ENCODE peak calls at places on chromosome 4, in four cellular contexts. H is Peyer's patch, W is upper lobe of right lung, M is Panc1. G is an unnamed sample.

GRCh38 chr4:47933798-47934197 is 19.4 kb upstream of the NFXL1 start:
- DNase-seq in H (no peak), W (no peak), M (no peak), G (no peak)

GRCh38 chr4:19592391-19592790 is 659.3 kb upstream of the SLIT2 start:
- DNase-seq in H (no peak), W (no peak), M (no peak), G (no peak)

GRCh38 chr4:131192318-131192717 is 1956.8 kb upstream of the PCDH10 start:
- DNase-seq in H (no peak), W (no peak), M (no peak), G (no peak)

GRCh38 chr4:94889961-94890360 is 132.2 kb downstream of the BMPR1B start:
- DNase-seq in H (no peak), W (no peak), M (no peak), G (no peak)

GRCh38 chr4:65028592-65028991 is 619.3 kb upstream of the TECRL start:
- DNase-seq in H (no peak), W (no peak), M (no peak), G (no peak)

GRCh38 chr4:185787926-185788679 is 23.9 kb downstream of the SORBS2 start:
- DNase-seq in H (no peak), W (no peak), M (no peak), G (no peak)

GRCh38 chr4:111434581-111434980 is 710.7 kb upstream of the FAM241A start:
- DNase-seq in H (no peak), W (no peak), M (no peak), G (no peak)

GRCh38 chr4:153114771-153115321 is 89.4 kb upstream of the TRIM2 start:
- DNase-seq in H (no peak), W (no peak), M (peak; percentile 30), G (no peak)

GRCh38 chr4:155941085-155941484 is 12.6 kb downstream of the CTSO start:
- DNase-seq in H (no peak), W (no peak), M (no peak), G (no peak)

GRCh38 chr4:18882468-18882867 is 860.9 kb upstream of the LCORL start:
- DNase-seq in H (no peak), W (no peak), M (no peak), G (no peak)

GRCh38 chr4:145435646-145436045 is 46.0 kb upstream of the SMAD1 start:
- DNase-seq in H (no peak), W (no peak), M (no peak), G (no peak)

GRCh38 chr4:25031077-25031606 is 396 bp upstream of the LGI2 start:
- DNase-seq in H (no peak), W (no peak), M (no peak), G (no peak)

GRCh38 chr4:150582101-150582565 is at the start of gene MAB21L2:
- DNase-seq in H (no peak), W (no peak), M (no peak), G (no peak)

DNA sequence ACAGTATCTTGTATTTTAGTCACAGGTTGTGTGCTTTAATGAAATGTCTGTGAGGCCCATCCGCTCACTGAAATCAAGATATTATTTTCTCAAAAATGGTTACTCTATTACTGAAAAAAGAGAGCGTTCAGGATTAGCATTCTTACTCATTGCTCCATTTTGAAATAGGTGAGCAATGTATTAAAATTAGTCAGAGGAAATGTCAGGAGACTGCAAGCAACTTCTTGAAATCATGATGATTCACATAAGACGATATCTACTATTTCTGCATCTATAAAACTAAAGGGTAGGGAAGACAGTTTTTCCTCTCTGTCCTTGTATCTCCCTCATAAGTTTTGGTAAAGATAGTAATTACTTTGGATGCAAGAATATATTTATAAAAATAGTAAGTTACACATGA is 937.7 kb downstream of the PCDH7 start:
- DNase-seq in H (no peak), W (no peak), M (no peak), G (no peak)
- H3K4me3 ChIP-seq in H (no peak overlapping the region), W (no peak overlapping the region), M (no peak overlapping the region), G (no peak overlapping the region)

GRCh38 chr4:102104278-102104677 is 241.0 kb downstream of the SLC39A8 start:
- DNase-seq in H (no peak), W (no peak), M (no peak), G (no peak)

GRCh38 chr4:102103368-102103767 is 241.9 kb downstream of the SLC39A8 start:
- DNase-seq in H (no peak), W (no peak), M (no peak), G (no peak)

GRCh38 chr4:102105983-102106382 is 239.3 kb downstream of the SLC39A8 start:
- DNase-seq in H (no peak), W (no peak), M (no peak), G (no peak)
- H3K9me3 ChIP-seq in H (peaks cover 6% of the 10 kb centered on the region), W (peaks cover 15% of the 10 kb centered on the region), M (peaks cover 3% of the 10 kb centered on the region), G (peaks cover 21% of the 10 kb centered on the region)

GRCh38 chr4:52545099-52546069 is 113.7 kb downstream of the USP46 start:
- DNase-seq in H (peak; percentile 76), W (peak; percentile 75), M (peak; percentile 61), G (peak; percentile 43)
- TF ChIP-seq CTCF in H (peak; percentile 88), W (peak; percentile 96), M (peak; percentile 87), G (peak; percentile 83)

DNA sequence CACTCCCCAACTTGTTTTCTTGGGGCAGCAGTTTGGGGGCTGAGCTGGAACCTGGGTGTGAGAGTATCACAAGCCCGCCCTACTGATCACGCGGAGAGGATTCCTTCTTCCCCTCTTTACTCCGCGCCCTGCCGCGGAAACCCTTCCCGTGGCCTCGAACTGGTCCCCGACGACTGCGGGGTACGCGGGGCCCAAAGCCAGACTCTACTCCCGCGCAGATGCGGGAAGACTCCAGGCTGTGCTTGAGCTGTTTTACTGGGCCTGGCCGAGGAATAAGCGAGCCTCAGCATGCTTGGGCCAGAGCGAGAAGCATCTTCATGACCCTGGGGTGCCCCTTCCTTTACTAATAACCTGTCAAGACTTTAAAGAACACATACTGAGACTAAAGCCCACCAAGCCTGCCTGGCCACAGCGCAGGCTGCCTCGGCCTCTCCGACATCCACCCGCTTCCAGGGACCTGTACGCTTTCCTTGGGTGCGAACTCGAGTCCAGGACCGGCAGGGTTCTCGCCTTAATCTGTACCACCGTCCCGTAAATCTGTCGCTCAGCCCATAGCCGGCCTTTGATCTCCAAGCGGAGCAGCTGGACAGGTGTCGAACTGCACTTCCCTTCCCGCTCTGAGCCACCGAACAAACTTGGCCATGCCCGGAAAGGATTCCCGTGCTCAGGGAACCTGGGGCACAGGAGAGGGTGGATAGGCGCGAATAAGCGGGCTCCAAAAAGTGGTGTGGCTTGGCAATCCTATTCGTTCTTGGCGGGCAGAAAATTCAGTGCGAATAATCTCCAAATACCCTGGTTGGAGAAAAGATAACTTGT is 55.0 kb upstream of the TMEM33 start:
- DNase-seq in H (no peak), W (no peak), M (no peak), G (no peak)
- H3K4me3 ChIP-seq in H (no peak overlapping the region), W (no peak overlapping the region), M (no peak overlapping the region), G (no peak overlapping the region)

GRCh38 chr4:252065-252601 is 53.1 kb downstream of the ZNF732 start:
- DNase-seq in H (no peak), W (no peak), M (no peak), G (no peak)
- H3K9me3 ChIP-seq in H (peaks cover 21% of the 10 kb centered on the region), W (peaks cover 56% of the 10 kb centered on the region), M (peaks cover 34% of the 10 kb centered on the region), G (peaks cover 72% of the 10 kb centered on the region)

GRCh38 chr4:72568959-72569718 is at the start of gene ADAMTS3:
- DNase-seq in H (peak; percentile 52), W (peak; percentile 82), M (no peak), G (peak; percentile 12)
- TF ChIP-seq CTCF in H (no peak), W (no peak), M (no peak), G (no peak)

GRCh38 chr4:74975082-74975481 is 42.2 kb downstream of the PARM1 start:
- DNase-seq in H (no peak), W (no peak), M (no peak), G (no peak)

GRCh38 chr4:74967324-74967723 is 34.4 kb downstream of the PARM1 start:
- DNase-seq in H (no peak), W (no peak), M (no peak), G (no peak)

GRCh38 chr4:74968456-74969164 is 35.7 kb downstream of the PARM1 start:
- DNase-seq in H (no peak), W (no peak), M (no peak), G (no peak)

GRCh38 chr4:74970577-74970976 is 37.7 kb downstream of the PARM1 start:
- DNase-seq in H (no peak), W (no peak), M (no peak), G (no peak)

GRCh38 chr4:74969507-74970474 is 36.9 kb downstream of the PARM1 start:
- DNase-seq in H (no peak), W (no peak), M (no peak), G (no peak)
- H3K4me3 ChIP-seq in H (no peak overlapping the region), W (no peak overlapping the region), M (no peak overlapping the region), G (no peak overlapping the region)

DNA sequence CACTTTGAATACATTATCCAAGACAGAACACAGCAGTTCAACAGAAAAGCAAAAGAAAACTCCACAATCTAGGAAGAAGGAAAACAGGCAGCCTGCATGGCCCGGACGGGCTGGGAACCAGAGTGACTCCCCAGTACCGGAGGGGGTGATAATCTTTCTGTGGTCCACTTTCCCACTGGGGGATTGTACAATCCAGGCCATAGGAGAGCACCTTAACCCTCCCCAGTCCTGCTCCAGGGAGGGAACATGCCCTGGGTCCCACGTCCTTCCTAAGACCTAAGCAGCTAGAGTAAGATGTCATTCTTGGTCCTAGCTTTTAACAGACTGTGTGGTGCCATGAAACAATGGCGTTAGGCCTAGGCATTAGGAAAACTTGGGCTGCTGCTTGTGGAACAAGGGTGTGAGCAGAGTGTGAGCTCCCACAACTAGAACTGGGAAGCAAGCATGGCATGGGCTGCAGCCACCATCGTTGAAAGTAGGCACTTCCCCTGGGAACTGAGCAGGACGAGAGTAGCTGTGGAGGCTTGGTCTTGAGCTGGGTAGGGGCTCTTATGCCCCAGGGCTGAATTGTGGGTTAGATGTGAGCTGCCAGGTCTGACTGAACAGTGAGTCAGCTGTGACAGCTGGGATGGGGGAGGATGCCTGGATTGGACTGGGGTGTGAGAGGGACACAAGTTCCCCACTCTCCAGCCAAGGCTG is 42.4 kb downstream of the NAT8L start:
- DNase-seq in H (no peak), W (no peak), M (no peak), G (no peak)
- H3K9me3 ChIP-seq in H (peaks cover 17% of the 10 kb centered on the region), W (peaks cover 13% of the 10 kb centered on the region), M (no peaks in the 10 kb centered on the region), G (peaks cover 20% of the 10 kb centered on the region)

G was measured in DND-41.